ENCODE peak calls at places on chromosomes 16 and 17, in seven cellular contexts. U is cardiac fibroblast, X is A549, W is AG04450, E is gastrocnemius medialis, R is fibroblast of mammary gland, O is cardiac muscle cell. C is an unnamed sample.

GRCh38 chr17:15929941-15930340 is 15.0 kb upstream of the ADORA2B start:
- DNase-seq in U (no peak), X (no peak), W (no peak), E (no peak), R (no peak), O (no peak), C (no peak)

GRCh38 chr16:86321491-86321890 is 188.8 kb upstream of the FOXF1 start:
- DNase-seq in U (no peak), X (no peak), W (no peak), E (no peak), R (no peak), O (no peak), C (no peak)

GRCh38 chr16:79947771-79948170 is 347.2 kb upstream of the MAF start:
- DNase-seq in U (no peak), X (no peak), W (no peak), E (no peak), R (no peak), O (no peak), C (no peak)

GRCh38 chr17:74280093-74280513 is 6.1 kb downstream of the DNAI2 start:
- DNase-seq in U (no peak), X (no peak), W (no peak), E (no peak), R (no peak), O (no peak), C (no peak)

GRCh38 chr16:49734330-49734729 is 121.6 kb downstream of the ZNF423 start:
- DNase-seq in U (peak), X (no peak), W (no peak), E (no peak), R (no peak), O (no peak), C (no peak)

GRCh38 chr17:57861000-57861736 is 11.3 kb upstream of the MRPS23 start:
- DNase-seq in U (no peak), X (peak), W (no peak), E (no peak), R (no peak), O (no peak), C (peak)

GRCh38 chr16:56822966-56823739 is 41.9 kb upstream of the SLC12A3 start:
- DNase-seq in U (no peak), X (no peak), W (no peak), E (no peak), R (no peak), O (no peak), C (no peak)

GRCh38 chr16:31083081-31083480 is 5.7 kb downstream of the PRSS53 start:
- DNase-seq in U (no peak), X (no peak), W (no peak), E (no peak), R (no peak), O (no peak), C (no peak)

GRCh38 chr17:49557204-49558024 is 18.3 kb upstream of the NXPH3 start:
- DNase-seq in U (peak), X (peak), W (no peak), E (no peak), R (peak), O (peak), C (peak)

GRCh38 chr17:33647976-33648375 is 354.9 kb upstream of the ASIC2 start:
- DNase-seq in U (no peak), X (peak), W (no peak), E (no peak), R (peak), O (peak), C (peak)

GRCh38 chr17:47693667-47694017 is 319 bp upstream of the TBKBP1 start:
- DNase-seq in U (no peak), X (no peak), W (no peak), E (no peak), R (no peak), O (peak), C (peak)

GRCh38 chr17:49814781-49815496 is 26.5 kb downstream of the KAT7 start:
- DNase-seq in U (no peak), X (no peak), W (no peak), E (no peak), R (no peak), O (no peak), C (no peak)

GRCh38 chr17:51456942-51457341 is 196.6 kb downstream of the UTP18 start:
- DNase-seq in U (no peak), X (peak), W (no peak), E (no peak), R (no peak), O (no peak), C (no peak)

GRCh38 chr17:78387982-78388941 is 9.8 kb downstream of the PGS1 start:
- DNase-seq in U (peak), X (no peak), W (no peak), E (no peak), R (no peak), O (no peak), C (peak)

GRCh38 chr16:13767215-13767614 is 152.7 kb upstream of the ERCC4 start:
- DNase-seq in U (no peak), X (no peak), W (no peak), E (no peak), R (peak), O (peak), C (no peak)

GRCh38 chr17:82391496-82392066 is 20.0 kb downstream of the UTS2R start:
- DNase-seq in U (no peak), X (no peak), W (no peak), E (no peak), R (no peak), O (no peak), C (no peak)

GRCh38 chr17:37818689-37819088 is 73.8 kb upstream of the HNF1B start:
- DNase-seq in U (no peak), X (peak), W (peak), E (no peak), R (peak), O (no peak), C (no peak)

GRCh38 chr17:36631022-36631421 is 29.6 kb downstream of the MRM1 start:
- DNase-seq in U (no peak), X (no peak), W (no peak), E (no peak), R (no peak), O (no peak), C (no peak)

GRCh38 chr17:58504826-58505351 is 9.5 kb downstream of the MTMR4 start:
- DNase-seq in U (no peak), X (no peak), W (no peak), E (no peak), R (no peak), O (no peak), C (no peak)

GRCh38 chr16:74650966-74651567 is 15.6 kb downstream of the RFWD3 start:
- DNase-seq in U (peak), X (no peak), W (no peak), E (no peak), R (no peak), O (peak), C (peak)

GRCh38 chr16:74657873-74658642 is 8.6 kb downstream of the RFWD3 start:
- DNase-seq in U (no peak), X (no peak), W (no peak), E (no peak), R (no peak), O (no peak), C (no peak)

GRCh38 chr16:74651841-74652240 is 14.8 kb downstream of the RFWD3 start:
- DNase-seq in U (no peak), X (no peak), W (no peak), E (no peak), R (no peak), O (no peak), C (no peak)

GRCh38 chr16:74652249-74652648 is 14.4 kb downstream of the RFWD3 start:
- DNase-seq in U (no peak), X (no peak), W (no peak), E (no peak), R (no peak), O (no peak), C (no peak)

GRCh38 chr16:74654536-74654935 is 12.1 kb downstream of the RFWD3 start:
- DNase-seq in U (no peak), X (no peak), W (no peak), E (no peak), R (no peak), O (no peak), C (peak)
- H3K4me3 ChIP-seq in U (no peak), X (no peak), W (no peak), E (no peak), R (no peak), O (no peak), C (no peak)

DNA sequence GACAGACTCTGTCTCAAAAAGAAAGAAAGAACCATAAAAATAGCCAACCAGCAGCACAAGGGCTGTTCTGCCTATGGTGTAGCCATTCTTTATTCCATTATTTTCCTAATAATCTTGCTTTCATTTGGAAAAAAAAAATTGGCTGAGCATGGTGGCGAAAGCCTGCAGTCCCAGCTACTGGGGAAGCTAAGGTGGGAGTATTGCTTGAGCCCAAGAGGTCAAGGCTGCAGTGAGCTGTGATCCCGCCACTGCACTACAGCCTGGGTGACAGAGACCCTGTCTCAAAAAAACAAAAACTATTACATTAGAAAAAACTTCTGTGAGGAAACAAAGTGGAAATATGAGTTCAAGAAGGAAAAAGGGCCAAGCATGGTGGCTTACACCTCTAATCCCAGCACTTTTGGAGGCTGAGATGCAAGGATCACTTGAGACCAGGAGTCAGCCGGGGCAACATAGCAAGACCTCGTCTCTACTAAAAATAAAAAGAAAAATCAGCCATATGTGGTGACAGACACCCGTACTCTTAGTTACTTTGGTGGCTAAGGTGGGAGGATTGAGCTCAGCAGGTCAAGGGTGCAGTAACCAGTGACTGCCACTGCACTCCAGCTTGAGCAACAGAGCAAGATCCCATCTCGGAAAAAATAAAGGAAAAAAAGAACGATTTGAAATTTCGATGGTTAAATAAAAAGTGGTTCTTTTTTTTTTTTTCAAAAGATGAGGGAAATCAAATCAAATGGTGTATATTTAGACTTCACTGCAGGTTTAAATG is 2.5 kb downstream of the DCAKD start:
- DNase-seq in U (no peak), X (peak), W (no peak), E (no peak), R (no peak), O (no peak), C (no peak)
- TF ChIP-seq CTCF in U (peak), X (peak), W (peak), E (no peak), R (peak), O (peak), C (peak)

GRCh38 chr17:44167181-44167861 is 3.2 kb upstream of the ASB16 start:
- DNase-seq in U (no peak), X (no peak), W (no peak), E (no peak), R (no peak), O (no peak), C (no peak)

GRCh38 chr17:44174427-44174826 is 3.9 kb downstream of the ASB16 start:
- DNase-seq in U (no peak), X (no peak), W (no peak), E (no peak), R (no peak), O (no peak), C (no peak)

GRCh38 chr17:44171931-44172455 is 1.5 kb downstream of the ASB16 start:
- DNase-seq in U (no peak), X (no peak), W (no peak), E (no peak), R (no peak), O (no peak), C (no peak)

GRCh38 chr17:44170135-44170498 is 387 bp upstream of the ASB16 start:
- DNase-seq in U (no peak), X (no peak), W (no peak), E (no peak), R (no peak), O (no peak), C (no peak)

GRCh38 chr17:44170499-44171201 is at the start of gene ASB16:
- DNase-seq in U (peak), X (no peak), W (no peak), E (peak), R (peak), O (peak), C (peak)
- H3K4me3 ChIP-seq in U (no peak), X (no peak), W (peak), E (peak), R (no peak), O (no peak), C (no peak)

GRCh38 chr16:61549332-61549731 is 486.9 kb downstream of the CDH8 start:
- DNase-seq in U (no peak), X (no peak), W (no peak), E (no peak), R (no peak), O (no peak), C (no peak)
- TF ChIP-seq CTCF in U (no peak), X (no peak), W (no peak), E (no peak), R (no peak), O (no peak), C (no peak)

C was measured in fibroblast of villous mesenchyme.